ENCODE peak calls at places on chromosomes 1 and 21, in ten cellular contexts. C is choroid plexus epithelial cell, R is RWPE2, Y is astrocyte of the spinal cord, K is osteocyte, O is fibroblast of mammary gland, M is cardiac fibroblast, D is transverse colon, F is epithelial cell of esophagus, L is fibroblast of villous mesenchyme. G is an unnamed sample.
A peak's percentile ranks its signal among the peaks of the same experiment; 100 is the strongest.

GRCh38 chr1:45304311-45305081 is 22.2 kb upstream of the HPDL start:
- DNase-seq in O (no peak), F (no peak), L (no peak), K (peak; percentile 71), M (peak; percentile 23), Y (no peak), C (peak; percentile 39), D (peak; percentile 54), R (no peak), G (no peak)

GRCh38 chr1:232944342-232944741 is 6.1 kb upstream of the NTPCR start:
- DNase-seq in D (no peak), L (no peak), C (no peak), M (no peak), O (no peak), R (no peak), Y (no peak), K (no peak), F (no peak), G (no peak)

GRCh38 chr1:199297901-199298300 is 659.1 kb downstream of the PTPRC start:
- DNase-seq in D (no peak), Y (no peak), F (no peak), L (peak; percentile 33), M (no peak), R (no peak), K (no peak), O (no peak), C (no peak), G (no peak)

GRCh38 chr1:52825868-52826267 is 16.7 kb upstream of the ZYG11A start:
- DNase-seq in M (peak; percentile 25), K (no peak), Y (no peak), O (peak; percentile 11), D (no peak), L (peak; percentile 22), R (no peak), F (peak; percentile 30), C (peak; percentile 30), G (no peak)

GRCh38 chr1:110687244-110687643 is 12.5 kb upstream of the KCNA3 start:
- DNase-seq in Y (no peak), F (peak; percentile 13), O (peak; percentile 43), L (peak; percentile 16), K (no peak), M (peak; percentile 64), C (peak; percentile 16), R (no peak), D (no peak), G (no peak)

GRCh38 chr1:64323054-64323453 is 119.6 kb downstream of the UBE2U start:
- DNase-seq in F (peak; percentile 11), O (peak; percentile 65), C (peak; percentile 16), K (no peak), L (no peak), Y (no peak), M (peak; percentile 33), D (no peak), R (no peak), G (no peak)

GRCh38 chr21:42574234-42575027 is 60.8 kb downstream of the SLC37A1 start:
- DNase-seq in D (peak; percentile 9), M (peak; percentile 38), F (no peak), K (no peak), Y (no peak), L (peak; percentile 45), C (peak; percentile 52), R (no peak), O (peak; percentile 24), G (no peak)

GRCh38 chr21:36692844-36693143 is 6.1 kb upstream of the SIM2 start:
- DNase-seq in O (no peak), R (no peak), L (no peak), Y (no peak), M (no peak), F (no peak), C (no peak), D (no peak), K (no peak), G (no peak)

GRCh38 chr1:2836333-2836970 is 35.0 kb upstream of the TTC34 start:
- DNase-seq in D (no peak), O (no peak), L (no peak), R (peak; percentile 34), Y (no peak), M (no peak), F (no peak), K (no peak), C (no peak), G (no peak)

GRCh38 chr1:201184734-201185453 is 5.7 kb upstream of the IGFN1 start:
- DNase-seq in F (peak; percentile 82), O (peak; percentile 92), C (peak; percentile 91), M (peak; percentile 73), L (peak; percentile 78), R (no peak), K (no peak), D (peak; percentile 25), Y (peak; percentile 65), G (no peak)

GRCh38 chr1:16073490-16074104 is at the start of gene FAM131C:
- DNase-seq in C (no peak), Y (no peak), R (no peak), F (peak; percentile 37), D (peak; percentile 60), L (no peak), K (no peak), M (no peak), O (no peak), G (no peak)
- TF ChIP-seq CTCF in C (no peak), Y (peak; percentile 5), R (peak; percentile 94), F (peak; percentile 14), D (peak; percentile 41), L (peak; percentile 20), K (peak; percentile 52), M (no peak), O (no peak), G (peak; percentile 63)

DNA sequence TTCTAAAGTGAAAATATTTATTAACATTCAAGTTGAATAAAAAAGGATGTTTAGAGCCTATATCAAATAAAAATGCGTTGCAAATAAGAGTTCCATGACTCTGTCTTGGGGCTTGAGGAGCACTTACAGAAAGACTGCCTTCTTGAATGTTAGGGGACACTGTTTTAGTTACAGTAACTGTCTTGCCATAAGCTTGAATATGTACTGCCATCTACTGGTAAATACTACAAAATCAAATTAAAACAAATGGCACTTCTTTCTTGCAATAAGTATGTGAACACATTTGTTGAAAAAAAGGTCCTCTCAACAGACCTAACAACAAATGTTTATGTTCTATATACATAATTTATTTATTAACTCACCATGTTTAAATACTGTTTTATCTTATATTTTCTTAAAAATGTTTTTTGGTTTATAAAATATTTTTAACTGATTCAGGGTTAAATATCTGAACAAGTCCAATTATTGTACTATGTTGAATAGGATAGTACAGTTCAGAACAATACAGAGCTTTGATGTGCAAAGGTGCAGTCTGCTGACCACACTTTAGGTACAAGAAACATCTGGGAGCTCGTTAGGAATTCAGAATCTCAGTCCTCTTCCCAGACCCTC is 199.5 kb downstream of the LRRIQ3 start:
- DNase-seq in F (peak; percentile 53), O (peak; percentile 51), D (no peak), Y (peak; percentile 48), R (no peak), K (no peak), M (peak; percentile 57), L (peak; percentile 26), C (peak; percentile 54), G (no peak)
- TF ChIP-seq CTCF in F (peak; percentile 47), O (peak; percentile 49), D (peak; percentile 32), Y (peak; percentile 41), R (peak; percentile 76), K (peak; percentile 61), M (peak; percentile 28), L (peak; percentile 27), C (peak; percentile 50), G (peak; percentile 79)

DNA sequence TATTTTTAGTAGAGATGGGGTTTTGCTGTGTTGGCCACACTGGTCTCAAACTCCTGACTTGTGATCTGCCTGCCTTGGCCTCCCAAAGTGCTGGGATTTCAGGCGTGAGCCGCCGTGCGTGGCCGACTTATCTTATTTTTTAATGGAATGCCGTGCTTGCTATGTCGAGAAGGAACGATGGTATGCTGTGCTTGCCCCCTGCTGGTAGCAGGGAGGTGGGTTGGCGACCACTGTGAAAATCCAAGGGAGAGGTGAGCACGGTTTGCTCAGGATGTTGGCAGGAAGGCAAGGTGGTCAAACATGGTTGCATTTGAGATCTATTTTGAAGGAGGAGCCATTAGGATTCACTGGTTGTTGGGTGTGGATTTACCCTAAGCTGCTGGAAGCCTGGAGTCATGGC is 45.8 kb upstream of the RCC2 start:
- DNase-seq in F (peak; percentile 51), L (peak; percentile 29), Y (no peak), K (no peak), C (peak; percentile 47), R (no peak), O (peak; percentile 26), M (peak; percentile 51), D (no peak), G (no peak)
- TF ChIP-seq CTCF in F (peak; percentile 56), L (peak; percentile 48), Y (peak; percentile 39), K (peak; percentile 36), C (peak; percentile 68), R (peak; percentile 69), O (peak; percentile 54), M (peak; percentile 57), D (no peak), G (peak; percentile 62)

DNA sequence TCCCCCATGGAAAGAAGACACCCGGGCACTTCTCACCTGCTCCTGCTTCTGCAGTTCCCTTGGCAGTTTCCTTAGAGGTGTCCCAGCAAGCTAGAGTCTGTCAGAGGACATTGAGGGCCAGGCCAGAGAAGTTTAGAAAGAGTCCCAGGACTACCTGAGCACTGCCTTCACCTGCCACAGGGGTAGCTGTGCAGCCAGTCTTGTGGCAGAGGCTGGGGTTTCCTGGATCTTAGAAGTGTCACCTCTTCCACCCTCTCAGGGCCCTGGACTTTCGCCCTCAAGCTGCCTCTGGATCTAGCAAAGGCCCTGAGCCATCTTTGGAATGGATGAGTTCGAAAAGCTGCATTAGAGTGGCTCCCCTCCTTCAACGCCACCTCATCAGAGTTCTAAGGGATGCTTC is 34.9 kb upstream of the BTG2 start:
- DNase-seq in K (no peak), Y (no peak), O (no peak), R (no peak), F (no peak), C (no peak), M (no peak), D (no peak), L (no peak), G (no peak)
- TF ChIP-seq CTCF in K (no peak), Y (no peak), O (no peak), R (no peak), F (peak; percentile 4), C (no peak), M (no peak), D (no peak), L (no peak), G (no peak)

GRCh38 chr1:244341455-244342450 is 110.0 kb downstream of the ADSS2 start:
- DNase-seq in D (peak; percentile 41), L (no peak), M (peak; percentile 79), Y (peak; percentile 51), C (peak; percentile 57), O (peak; percentile 38), F (peak; percentile 94), R (peak; percentile 80), K (peak; percentile 46), G (no peak)
- TF ChIP-seq CTCF in D (no peak), L (no peak), M (no peak), Y (no peak), C (no peak), O (no peak), F (no peak), R (no peak), K (no peak), G (no peak)

GRCh38 chr1:41122851-41123518 is 101.5 kb upstream of the SLFNL1 start:
- DNase-seq in C (peak; percentile 91), M (peak; percentile 89), D (peak; percentile 33), F (peak; percentile 86), Y (peak; percentile 86), L (peak; percentile 77), R (no peak), O (peak; percentile 93), K (no peak), G (no peak)
- TF ChIP-seq CTCF in C (peak; percentile 69), M (peak; percentile 66), D (peak; percentile 40), F (peak; percentile 78), Y (peak; percentile 65), L (peak; percentile 55), R (peak; percentile 56), O (peak; percentile 70), K (peak; percentile 63), G (peak; percentile 73)

G was measured in type B pancreatic cell.